ENCODE peak calls at places on chromosomes 11 and 22, in ten cellular contexts. E is left ventricle myocardium inferior, Q is dorsolateral prefrontal cortex, J is Panc1, D is heart right ventricle, O is upper lobe of left lung, F is GM23338, H is fibroblast of lung, A is left lung, M is A549. R is an unnamed sample.

GRCh38 chr11:16280256-16280682 is 76.1 kb downstream of the SOX6 start:
- DNase-seq in E (peak; percentile 42), Q (no peak), J (no peak), D (peak; percentile 44), O (no peak), F (no peak), H (peak; percentile 19), A (peak; percentile 3), M (peak; percentile 30), R (no peak)

GRCh38 chr22:40348025-40348658 is 1.8 kb downstream of the ADSL start:
- DNase-seq in E (no peak), Q (peak; percentile 54), J (no peak), D (peak; percentile 23), O (peak; percentile 47), F (peak; percentile 65), H (peak; percentile 45), A (no peak), M (peak; percentile 57), R (peak; percentile 18)

GRCh38 chr11:61962213-61963015 is 5.0 kb downstream of the FTH1 start:
- DNase-seq in E (no peak), Q (peak; percentile 38), J (no peak), D (no peak), O (no peak), F (peak; percentile 11), H (no peak), A (no peak), M (peak; percentile 73), R (no peak)

GRCh38 chr11:79264284-79264683 is 176.5 kb downstream of the TENM4 start:
- DNase-seq in E (no peak), Q (no peak), J (no peak), D (no peak), O (no peak), F (no peak), H (no peak), A (no peak), M (no peak), R (no peak)

GRCh38 chr22:30344447-30345200 is 12.1 kb downstream of the SF3A1 start:
- DNase-seq in E (no peak), Q (no peak), J (no peak), D (no peak), O (no peak), F (no peak), H (no peak), A (no peak), M (no peak), R (no peak)

GRCh38 chr11:96388891-96389603 is 665 bp downstream of the CCDC82 start:
- DNase-seq in E (no peak), Q (peak; percentile 43), J (no peak), D (no peak), O (peak; percentile 56), F (peak; percentile 88), H (peak; percentile 65), A (no peak), M (no peak), R (no peak)

GRCh38 chr11:117986981-117987495 is 844 bp downstream of the IL10RA start:
- DNase-seq in E (no peak), Q (no peak), J (no peak), D (no peak), O (no peak), F (no peak), H (no peak), A (no peak), M (no peak), R (no peak)

GRCh38 chr11:47950396-47950795 is 30.0 kb upstream of the PTPRJ start:
- DNase-seq in E (no peak), Q (no peak), J (no peak), D (peak; percentile 19), O (peak; percentile 31), F (no peak), H (peak; percentile 38), A (no peak), M (no peak), R (no peak)

GRCh38 chr22:45170001-45170466 is 6.3 kb downstream of the NUP50 start:
- DNase-seq in E (no peak), Q (no peak), J (no peak), D (no peak), O (no peak), F (no peak), H (peak; percentile 46), A (no peak), M (no peak), R (no peak)

GRCh38 chr11:120839846-120840402 is 184.0 kb upstream of the TBCEL start:
- DNase-seq in E (no peak), Q (no peak), J (no peak), D (no peak), O (no peak), F (no peak), H (no peak), A (no peak), M (no peak), R (no peak)

GRCh38 chr11:7538023-7538422 is 24.2 kb downstream of the PPFIBP2 start:
- DNase-seq in E (peak; percentile 32), Q (no peak), J (no peak), D (peak; percentile 36), O (no peak), F (no peak), H (no peak), A (no peak), M (no peak), R (no peak)

GRCh38 chr22:17974703-17975372 is 49.5 kb downstream of the MICAL3 start:
- DNase-seq in E (no peak), Q (no peak), J (no peak), D (no peak), O (no peak), F (no peak), H (no peak), A (no peak), M (no peak), R (no peak)

GRCh38 chr11:117443269-117444186 is 115.9 kb downstream of the CEP164 start:
- DNase-seq in E (peak; percentile 56), Q (peak; percentile 79), J (no peak), D (peak; percentile 41), O (peak; percentile 36), F (peak; percentile 87), H (peak; percentile 25), A (no peak), M (peak; percentile 25), R (peak; percentile 33)

GRCh38 chr22:19106886-19107729 is 15.1 kb downstream of the DGCR2 start:
- DNase-seq in E (no peak), Q (no peak), J (no peak), D (no peak), O (no peak), F (no peak), H (no peak), A (no peak), M (no peak), R (no peak)

GRCh38 chr22:19105867-19106802 is 16.1 kb downstream of the DGCR2 start:
- DNase-seq in E (no peak), Q (no peak), J (no peak), D (no peak), O (peak; percentile 59), F (peak; percentile 51), H (no peak), A (no peak), M (no peak), R (no peak)

GRCh38 chr22:19107730-19108074 is 14.5 kb downstream of the DGCR2 start:
- DNase-seq in E (no peak), Q (no peak), J (no peak), D (no peak), O (no peak), F (no peak), H (no peak), A (no peak), M (no peak), R (no peak)

GRCh38 chr22:19105456-19105855 is 16.8 kb downstream of the DGCR2 start:
- DNase-seq in E (no peak), Q (no peak), J (no peak), D (no peak), O (no peak), F (no peak), H (no peak), A (no peak), M (no peak), R (no peak)

GRCh38 chr22:19103881-19104821 is 18.1 kb downstream of the DGCR2 start:
- DNase-seq in E (no peak), Q (no peak), J (no peak), D (no peak), O (no peak), F (no peak), H (peak; percentile 21), A (no peak), M (no peak), R (no peak)
- H3K27ac ChIP-seq in E (no peak overlapping the region), Q (peak overlapping the region; percentile 70), J (no peak overlapping the region), D (no peak overlapping the region), O (peak overlapping the region; percentile 28), F (no peak overlapping the region), H (no peak overlapping the region), A (no peak overlapping the region), M (no peak overlapping the region), R (no peak overlapping the region)

DNA sequence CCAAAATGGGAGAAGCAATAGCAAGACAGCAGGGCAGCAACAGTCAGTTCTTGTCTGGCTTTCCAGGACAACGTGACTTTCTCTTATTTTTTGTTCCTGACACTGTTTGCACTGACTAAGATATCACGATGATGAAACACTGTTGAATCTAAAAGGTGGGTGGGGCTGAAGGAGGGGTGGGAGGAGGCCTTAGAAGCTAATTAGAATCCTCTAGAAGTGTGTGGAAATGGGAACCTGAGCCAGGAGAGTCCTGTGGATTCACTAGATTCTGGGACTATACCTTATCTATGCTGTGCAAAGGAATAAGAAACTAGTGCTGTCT is 300.3 kb downstream of the ST3GAL4 start:
- DNase-seq in E (no peak), Q (no peak), J (no peak), D (no peak), O (no peak), F (no peak), H (peak; percentile 39), A (no peak), M (peak; percentile 22), R (no peak)
- H3K27ac ChIP-seq in E (no peak overlapping the region), Q (peak overlapping the region; percentile 64), J (no peak overlapping the region), D (no peak overlapping the region), O (no peak overlapping the region), F (no peak overlapping the region), H (no peak overlapping the region), A (no peak overlapping the region), M (peak overlapping the region; percentile 51), R (peak overlapping the region; percentile 47)

DNA sequence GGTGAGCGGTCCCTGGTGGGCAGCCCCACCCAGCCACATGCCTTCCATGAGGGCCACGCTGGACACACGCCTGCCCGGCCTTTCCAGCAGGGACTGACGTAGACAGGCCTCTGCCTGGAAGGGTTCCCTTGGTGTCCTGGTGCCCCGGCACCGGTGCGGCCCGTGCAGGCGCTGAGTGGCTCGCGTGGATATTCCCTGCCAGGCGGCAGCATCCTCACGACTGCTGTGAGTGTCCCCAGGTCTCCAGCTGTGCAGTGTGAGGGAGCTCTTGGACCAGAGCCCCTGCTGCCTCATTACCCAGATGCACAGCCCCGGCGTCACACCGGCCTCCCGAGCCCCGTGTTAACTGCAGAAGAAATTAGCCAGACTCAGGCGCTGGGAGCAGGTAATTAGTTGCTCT is 1196.4 kb downstream of the BRD1 start:
- DNase-seq in E (no peak), Q (no peak), J (no peak), D (no peak), O (no peak), F (no peak), H (no peak), A (no peak), M (no peak), R (no peak)
- H3K27ac ChIP-seq in E (no peak overlapping the region), Q (peak overlapping the region; percentile 87), J (no peak overlapping the region), D (no peak overlapping the region), O (no peak overlapping the region), F (no peak overlapping the region), H (no peak overlapping the region), A (no peak overlapping the region), M (no peak overlapping the region), R (peak overlapping the region; percentile 98)

DNA sequence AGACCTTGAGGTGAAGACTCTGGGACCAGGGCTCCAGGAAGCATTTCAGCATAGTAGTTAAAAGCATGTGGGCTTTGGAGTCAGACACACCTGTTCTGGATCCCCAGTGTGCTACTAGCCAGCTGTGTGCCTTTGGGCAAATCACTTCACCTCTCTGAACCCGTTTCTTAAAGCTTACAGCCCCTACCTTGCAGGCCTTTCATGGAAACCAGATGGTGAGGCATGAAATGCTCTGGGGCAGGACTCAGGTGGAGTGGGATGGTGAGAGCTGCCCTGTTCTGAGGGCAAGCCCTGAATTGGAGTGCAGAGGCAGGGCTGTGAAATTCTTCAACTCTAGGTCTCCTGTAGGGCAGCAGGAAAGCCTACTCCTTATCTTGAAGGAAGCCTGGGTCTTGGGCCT is 10.5 kb downstream of the UCP2 start:
- DNase-seq in E (no peak), Q (peak; percentile 4), J (no peak), D (no peak), O (peak; percentile 4), F (no peak), H (no peak), A (no peak), M (no peak), R (no peak)
- H3K27ac ChIP-seq in E (no peak overlapping the region), Q (no peak overlapping the region), J (no peak overlapping the region), D (no peak overlapping the region), O (no peak overlapping the region), F (no peak overlapping the region), H (no peak overlapping the region), A (no peak overlapping the region), M (no peak overlapping the region), R (no peak overlapping the region)